ENCODE peak calls at places on chromosomes 12 and 14, in eight cellular contexts. One of them, this sample, is unnamed.

GRCh38 chr14:51776102-51776894 is 84.1 kb upstream of the GNG2 start:
- DNase-seq in psoas muscle: peak; percentile 36
- DNase-seq in left ventricle myocardium inferior: peak; percentile 25
- DNase-seq in AG10803: peak; percentile 76
- DNase-seq in tibial artery: no peak
- DNase-seq in GM23248: peak; percentile 80
- DNase-seq in cardiac fibroblast: peak; percentile 86
- DNase-seq in thyroid gland: peak; percentile 50
- DNase-seq in this sample: peak; percentile 83

GRCh38 chr14:86296173-86296572 is 766.2 kb downstream of the FLRT2 start:
- DNase-seq in left ventricle myocardium inferior: no peak
- DNase-seq in AG10803: no peak
- DNase-seq in cardiac fibroblast: peak; percentile 85
- DNase-seq in thyroid gland: no peak
- DNase-seq in psoas muscle: no peak
- DNase-seq in tibial artery: no peak
- DNase-seq in GM23248: no peak
- DNase-seq in this sample: peak; percentile 5

GRCh38 chr12:123757555-123757954 is 4.5 kb upstream of the DNAH10 start:
- DNase-seq in tibial artery: peak; percentile 95
- DNase-seq in AG10803: peak; percentile 75
- DNase-seq in cardiac fibroblast: peak; percentile 90
- DNase-seq in psoas muscle: peak; percentile 24
- DNase-seq in thyroid gland: peak; percentile 8
- DNase-seq in GM23248: peak; percentile 41
- DNase-seq in left ventricle myocardium inferior: no peak
- DNase-seq in this sample: peak; percentile 76

GRCh38 chr12:69688496-69689427 is 10.3 kb downstream of the BEST3 start:
- DNase-seq in GM23248: peak; percentile 95
- DNase-seq in thyroid gland: peak; percentile 2
- DNase-seq in tibial artery: peak; percentile 76
- DNase-seq in left ventricle myocardium inferior: peak; percentile 20
- DNase-seq in cardiac fibroblast: peak; percentile 89
- DNase-seq in psoas muscle: peak; percentile 90
- DNase-seq in AG10803: peak; percentile 94
- DNase-seq in this sample: peak; percentile 95

GRCh38 chr12:65825573-65826512 is 1.6 kb downstream of the HMGA2 start:
- DNase-seq in thyroid gland: peak; percentile 29
- DNase-seq in tibial artery: no peak
- DNase-seq in psoas muscle: peak; percentile 30
- DNase-seq in AG10803: peak; percentile 44
- DNase-seq in left ventricle myocardium inferior: no peak
- DNase-seq in cardiac fibroblast: peak; percentile 52
- DNase-seq in GM23248: peak; percentile 74
- DNase-seq in this sample: no peak

GRCh38 chr12:65696227-65696626 is 128.1 kb upstream of the HMGA2 start:
- DNase-seq in left ventricle myocardium inferior: no peak
- DNase-seq in GM23248: peak; percentile 33
- DNase-seq in tibial artery: no peak
- DNase-seq in psoas muscle: no peak
- DNase-seq in thyroid gland: no peak
- DNase-seq in cardiac fibroblast: no peak
- DNase-seq in AG10803: no peak
- DNase-seq in this sample: peak; percentile 36

GRCh38 chr14:77097006-77097688 is 911 bp upstream of the CIPC start:
- DNase-seq in AG10803: peak; percentile 27
- DNase-seq in left ventricle myocardium inferior: no peak
- DNase-seq in tibial artery: no peak
- DNase-seq in cardiac fibroblast: peak; percentile 51
- DNase-seq in psoas muscle: no peak
- DNase-seq in thyroid gland: no peak
- DNase-seq in GM23248: no peak
- DNase-seq in this sample: peak; percentile 57

GRCh38 chr12:32134144-32134888 is 27.7 kb downstream of the BICD1 start:
- DNase-seq in cardiac fibroblast: peak; percentile 51
- DNase-seq in AG10803: peak; percentile 65
- DNase-seq in thyroid gland: no peak
- DNase-seq in psoas muscle: no peak
- DNase-seq in GM23248: peak; percentile 88
- DNase-seq in left ventricle myocardium inferior: no peak
- DNase-seq in tibial artery: no peak
- DNase-seq in this sample: peak; percentile 69

GRCh38 chr14:51855234-51855633 is 5.2 kb upstream of the GNG2 start:
- DNase-seq in psoas muscle: no peak
- DNase-seq in GM23248: peak; percentile 85
- DNase-seq in thyroid gland: no peak
- DNase-seq in AG10803: peak; percentile 58
- DNase-seq in tibial artery: no peak
- DNase-seq in left ventricle myocardium inferior: no peak
- DNase-seq in cardiac fibroblast: peak; percentile 38
- DNase-seq in this sample: peak; percentile 57

GRCh38 chr12:10283028-10283427 is 24.6 kb upstream of the KLRD1 start:
- DNase-seq in left ventricle myocardium inferior: no peak
- DNase-seq in AG10803: no peak
- DNase-seq in tibial artery: no peak
- DNase-seq in cardiac fibroblast: no peak
- DNase-seq in psoas muscle: no peak
- DNase-seq in thyroid gland: no peak
- DNase-seq in GM23248: peak; percentile 8
- DNase-seq in this sample: no peak

GRCh38 chr12:1099158-1099557 is 108.1 kb downstream of the ERC1 start:
- DNase-seq in cardiac fibroblast: no peak
- DNase-seq in thyroid gland: no peak
- DNase-seq in psoas muscle: no peak
- DNase-seq in tibial artery: no peak
- DNase-seq in GM23248: no peak
- DNase-seq in AG10803: no peak
- DNase-seq in left ventricle myocardium inferior: no peak
- DNase-seq in this sample: no peak

GRCh38 chr14:96139879-96140278 is 64.8 kb upstream of the BDKRB2 start:
- DNase-seq in tibial artery: no peak
- DNase-seq in cardiac fibroblast: no peak
- DNase-seq in thyroid gland: no peak
- DNase-seq in psoas muscle: no peak
- DNase-seq in left ventricle myocardium inferior: no peak
- DNase-seq in AG10803: peak; percentile 41
- DNase-seq in GM23248: peak; percentile 75
- DNase-seq in this sample: peak; percentile 77

GRCh38 chr14:67268456-67269115 is 27.4 kb downstream of the PALS1 start:
- DNase-seq in thyroid gland: no peak
- DNase-seq in AG10803: peak; percentile 20
- DNase-seq in psoas muscle: no peak
- DNase-seq in cardiac fibroblast: peak; percentile 49
- DNase-seq in tibial artery: no peak
- DNase-seq in left ventricle myocardium inferior: no peak
- DNase-seq in GM23248: no peak
- DNase-seq in this sample: peak; percentile 10

GRCh38 chr12:110270125-110270962 is 10.7 kb upstream of the ATP2A2 start:
- DNase-seq in GM23248: peak; percentile 81
- DNase-seq in left ventricle myocardium inferior: peak; percentile 55
- DNase-seq in tibial artery: peak; percentile 60
- DNase-seq in AG10803: peak; percentile 70
- DNase-seq in psoas muscle: peak; percentile 58
- DNase-seq in cardiac fibroblast: peak; percentile 73
- DNase-seq in thyroid gland: peak; percentile 30
- DNase-seq in this sample: peak; percentile 81

GRCh38 chr12:575129-575502 is 88.1 kb downstream of the NINJ2 start:
- DNase-seq in cardiac fibroblast: no peak
- DNase-seq in thyroid gland: no peak
- DNase-seq in psoas muscle: peak; percentile 45
- DNase-seq in tibial artery: peak; percentile 70
- DNase-seq in AG10803: no peak
- DNase-seq in GM23248: peak; percentile 72
- DNase-seq in left ventricle myocardium inferior: no peak
- DNase-seq in this sample: peak; percentile 51

GRCh38 chr12:2214411-2214810 is 161.6 kb downstream of the CACNA1C start:
- DNase-seq in psoas muscle: no peak
- DNase-seq in tibial artery: no peak
- DNase-seq in AG10803: no peak
- DNase-seq in thyroid gland: no peak
- DNase-seq in left ventricle myocardium inferior: no peak
- DNase-seq in GM23248: no peak
- DNase-seq in cardiac fibroblast: no peak
- DNase-seq in this sample: peak; percentile 23

GRCh38 chr12:95836185-95836609 is 22.6 kb upstream of the SNRPF start:
- DNase-seq in cardiac fibroblast: peak; percentile 44
- DNase-seq in thyroid gland: no peak
- DNase-seq in psoas muscle: no peak
- DNase-seq in left ventricle myocardium inferior: no peak
- DNase-seq in AG10803: peak; percentile 55
- DNase-seq in GM23248: peak; percentile 85
- DNase-seq in tibial artery: no peak
- DNase-seq in this sample: peak; percentile 94

GRCh38 chr12:92259291-92259690 is 113.6 kb upstream of the BTG1 start:
- DNase-seq in AG10803: no peak
- DNase-seq in psoas muscle: no peak
- DNase-seq in cardiac fibroblast: no peak
- DNase-seq in left ventricle myocardium inferior: no peak
- DNase-seq in GM23248: no peak
- DNase-seq in thyroid gland: no peak
- DNase-seq in tibial artery: no peak
- DNase-seq in this sample: no peak

GRCh38 chr12:16229676-16230075 is 47.8 kb downstream of the SLC15A5 start:
- DNase-seq in tibial artery: no peak
- DNase-seq in thyroid gland: no peak
- DNase-seq in psoas muscle: no peak
- DNase-seq in GM23248: peak; percentile 14
- DNase-seq in AG10803: no peak
- DNase-seq in left ventricle myocardium inferior: no peak
- DNase-seq in cardiac fibroblast: peak; percentile 0
- DNase-seq in this sample: peak; percentile 18

GRCh38 chr14:102655154-102655553 is 62.7 kb downstream of the RCOR1 start:
- DNase-seq in cardiac fibroblast: peak; percentile 55
- DNase-seq in tibial artery: no peak
- DNase-seq in GM23248: peak; percentile 53
- DNase-seq in AG10803: peak; percentile 41
- DNase-seq in left ventricle myocardium inferior: no peak
- DNase-seq in thyroid gland: no peak
- DNase-seq in psoas muscle: no peak
- DNase-seq in this sample: peak; percentile 24

GRCh38 chr12:94621662-94622359 is 28.5 kb downstream of the TMCC3 start:
- DNase-seq in GM23248: peak; percentile 39
- DNase-seq in cardiac fibroblast: peak; percentile 19
- DNase-seq in psoas muscle: no peak
- DNase-seq in AG10803: no peak
- DNase-seq in left ventricle myocardium inferior: no peak
- DNase-seq in tibial artery: no peak
- DNase-seq in thyroid gland: peak; percentile 35
- DNase-seq in this sample: peak; percentile 80

GRCh38 chr12:121801601-121802484 is 2.0 kb upstream of the SETD1B start:
- DNase-seq in thyroid gland: no peak
- DNase-seq in tibial artery: no peak
- DNase-seq in GM23248: peak; percentile 56
- DNase-seq in left ventricle myocardium inferior: no peak
- DNase-seq in psoas muscle: no peak
- DNase-seq in cardiac fibroblast: peak; percentile 79
- DNase-seq in AG10803: peak; percentile 46
- DNase-seq in this sample: peak; percentile 47
- H3K4me3 ChIP-seq in thyroid gland: peak overlapping the region; percentile 89
- H3K4me3 ChIP-seq in tibial artery: peak overlapping the region; percentile 90
- H3K4me3 ChIP-seq in GM23248: peak overlapping the region; percentile 80
- H3K4me3 ChIP-seq in left ventricle myocardium inferior: peak overlapping the region; percentile 81
- H3K4me3 ChIP-seq in psoas muscle: peak overlapping the region; percentile 86
- H3K4me3 ChIP-seq in cardiac fibroblast: peak overlapping the region; percentile 66
- H3K4me3 ChIP-seq in AG10803: peak overlapping the region; percentile 69
- H3K4me3 ChIP-seq in this sample: peak overlapping the region; percentile 53

GRCh38 chr12:54301428-54302045 is 722 bp upstream of the NFE2 start:
- DNase-seq in left ventricle myocardium inferior: no peak
- DNase-seq in psoas muscle: no peak
- DNase-seq in thyroid gland: peak; percentile 25
- DNase-seq in GM23248: no peak
- DNase-seq in tibial artery: no peak
- DNase-seq in cardiac fibroblast: no peak
- DNase-seq in AG10803: no peak
- DNase-seq in this sample: no peak
- H3K4me3 ChIP-seq in left ventricle myocardium inferior: no peak overlapping the region
- H3K4me3 ChIP-seq in psoas muscle: no peak overlapping the region
- H3K4me3 ChIP-seq in thyroid gland: no peak overlapping the region
- H3K4me3 ChIP-seq in GM23248: no peak overlapping the region
- H3K4me3 ChIP-seq in tibial artery: no peak overlapping the region
- H3K4me3 ChIP-seq in cardiac fibroblast: no peak overlapping the region
- H3K4me3 ChIP-seq in AG10803: no peak overlapping the region
- H3K4me3 ChIP-seq in this sample: no peak overlapping the region

DNA sequence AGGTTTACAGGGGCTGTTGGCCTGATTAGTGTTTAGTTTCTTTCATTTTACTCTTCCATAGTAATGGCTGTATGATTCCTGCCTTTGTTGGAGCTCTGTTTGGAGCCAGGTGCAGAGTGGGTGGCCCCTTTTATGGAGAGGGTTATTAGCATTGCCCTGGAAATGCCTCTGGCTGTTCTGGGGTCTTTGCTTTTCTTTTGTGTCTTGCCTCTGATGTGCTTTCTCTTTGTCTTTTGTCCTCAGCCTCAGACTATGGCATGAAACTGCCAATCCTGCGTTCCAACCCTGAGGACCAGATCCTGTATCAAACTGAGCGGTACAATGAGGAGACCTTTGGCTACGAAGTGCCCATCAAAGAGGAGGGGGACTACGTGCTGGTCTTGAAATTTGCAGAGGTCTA is 6.9 kb downstream of the MLEC start:
- DNase-seq in left ventricle myocardium inferior: no peak
- DNase-seq in tibial artery: no peak
- DNase-seq in cardiac fibroblast: no peak
- DNase-seq in thyroid gland: no peak
- DNase-seq in AG10803: no peak
- DNase-seq in psoas muscle: no peak
- DNase-seq in GM23248: no peak
- DNase-seq in this sample: no peak
- H3K4me3 ChIP-seq in left ventricle myocardium inferior: no peak overlapping the region
- H3K4me3 ChIP-seq in tibial artery: no peak overlapping the region
- H3K4me3 ChIP-seq in cardiac fibroblast: no peak overlapping the region
- H3K4me3 ChIP-seq in thyroid gland: no peak overlapping the region
- H3K4me3 ChIP-seq in AG10803: no peak overlapping the region
- H3K4me3 ChIP-seq in psoas muscle: no peak overlapping the region
- H3K4me3 ChIP-seq in GM23248: no peak overlapping the region
- H3K4me3 ChIP-seq in this sample: no peak overlapping the region

GRCh38 chr14:55381040-55381439 is 30.6 kb downstream of the ATG14 start:
- DNase-seq in thyroid gland: no peak
- DNase-seq in left ventricle myocardium inferior: no peak
- DNase-seq in AG10803: no peak
- DNase-seq in psoas muscle: no peak
- DNase-seq in GM23248: no peak
- DNase-seq in tibial artery: no peak
- DNase-seq in cardiac fibroblast: no peak
- DNase-seq in this sample: no peak

GRCh38 chr14:55381561-55381960 is 30.1 kb downstream of the ATG14 start:
- DNase-seq in thyroid gland: no peak
- DNase-seq in psoas muscle: no peak
- DNase-seq in tibial artery: no peak
- DNase-seq in cardiac fibroblast: no peak
- DNase-seq in AG10803: no peak
- DNase-seq in left ventricle myocardium inferior: no peak
- DNase-seq in GM23248: no peak
- DNase-seq in this sample: no peak

GRCh38 chr14:55383541-55384140 is 28.0 kb downstream of the ATG14 start:
- DNase-seq in left ventricle myocardium inferior: no peak
- DNase-seq in cardiac fibroblast: peak; percentile 19
- DNase-seq in AG10803: no peak
- DNase-seq in thyroid gland: peak; percentile 5
- DNase-seq in psoas muscle: no peak
- DNase-seq in GM23248: no peak
- DNase-seq in tibial artery: no peak
- DNase-seq in this sample: no peak

GRCh38 chr14:55383039-55383438 is 28.6 kb downstream of the ATG14 start:
- DNase-seq in AG10803: no peak
- DNase-seq in left ventricle myocardium inferior: no peak
- DNase-seq in tibial artery: peak; percentile 71
- DNase-seq in GM23248: peak; percentile 23
- DNase-seq in psoas muscle: no peak
- DNase-seq in thyroid gland: peak; percentile 91
- DNase-seq in cardiac fibroblast: no peak
- DNase-seq in this sample: peak; percentile 37

GRCh38 chr14:55382483-55382882 is 29.1 kb downstream of the ATG14 start:
- DNase-seq in GM23248: no peak
- DNase-seq in AG10803: no peak
- DNase-seq in tibial artery: no peak
- DNase-seq in cardiac fibroblast: no peak
- DNase-seq in psoas muscle: no peak
- DNase-seq in thyroid gland: no peak
- DNase-seq in left ventricle myocardium inferior: no peak
- DNase-seq in this sample: no peak
- H3K4me3 ChIP-seq in GM23248: no peak overlapping the region
- H3K4me3 ChIP-seq in AG10803: no peak overlapping the region
- H3K4me3 ChIP-seq in tibial artery: no peak overlapping the region
- H3K4me3 ChIP-seq in cardiac fibroblast: no peak overlapping the region
- H3K4me3 ChIP-seq in psoas muscle: no peak overlapping the region
- H3K4me3 ChIP-seq in thyroid gland: no peak overlapping the region
- H3K4me3 ChIP-seq in left ventricle myocardium inferior: no peak overlapping the region
- H3K4me3 ChIP-seq in this sample: no peak overlapping the region

This sample was measured in fibroblast of mammary gland.